ENCODE peak calls at places on chromosomes 3 and 15, in eight cellular contexts. One of them, this sample, is unnamed.

GRCh38 chr3:45748068-45748467 is 48.3 kb downstream of the SLC6A20 start:
- DNase-seq in left lung: no peak
- DNase-seq in RWPE1: no peak
- DNase-seq in mesendoderm: no peak
- DNase-seq in sciatic nerve: no peak
- DNase-seq in retina: no peak
- DNase-seq in heart left ventricle: no peak
- DNase-seq in OCI-LY7: no peak
- DNase-seq in this sample: peak

GRCh38 chr15:74378853-74379252 is 11.4 kb upstream of the CYP11A1 start:
- DNase-seq in sciatic nerve: no peak
- DNase-seq in left lung: no peak
- DNase-seq in heart left ventricle: no peak
- DNase-seq in RWPE1: no peak
- DNase-seq in OCI-LY7: no peak
- DNase-seq in mesendoderm: no peak
- DNase-seq in retina: no peak
- DNase-seq in this sample: peak

GRCh38 chr15:88256261-88257230 is at the start of gene NTRK3:
- DNase-seq in mesendoderm: peak
- DNase-seq in retina: peak
- DNase-seq in sciatic nerve: peak
- DNase-seq in heart left ventricle: no peak
- DNase-seq in RWPE1: no peak
- DNase-seq in left lung: no peak
- DNase-seq in OCI-LY7: peak
- DNase-seq in this sample: peak

GRCh38 chr3:11832964-11833621 is 13.6 kb downstream of the TAMM41 start:
- DNase-seq in RWPE1: no peak
- DNase-seq in left lung: no peak
- DNase-seq in mesendoderm: no peak
- DNase-seq in heart left ventricle: no peak
- DNase-seq in sciatic nerve: no peak
- DNase-seq in retina: no peak
- DNase-seq in OCI-LY7: no peak
- DNase-seq in this sample: no peak

GRCh38 chr3:187165144-187165543 is 25.8 kb upstream of the RPL39L start:
- DNase-seq in OCI-LY7: peak
- DNase-seq in heart left ventricle: no peak
- DNase-seq in sciatic nerve: no peak
- DNase-seq in retina: peak
- DNase-seq in left lung: no peak
- DNase-seq in RWPE1: peak
- DNase-seq in mesendoderm: peak
- DNase-seq in this sample: peak

GRCh38 chr3:177554900-177555759 is 357.8 kb upstream of the TBL1XR1 start:
- DNase-seq in left lung: peak
- DNase-seq in heart left ventricle: peak
- DNase-seq in RWPE1: peak
- DNase-seq in retina: no peak
- DNase-seq in OCI-LY7: no peak
- DNase-seq in sciatic nerve: no peak
- DNase-seq in mesendoderm: peak
- DNase-seq in this sample: no peak

GRCh38 chr3:98564282-98565005 is 29.0 kb downstream of the CPOX start:
- DNase-seq in RWPE1: no peak
- DNase-seq in left lung: no peak
- DNase-seq in mesendoderm: no peak
- DNase-seq in heart left ventricle: no peak
- DNase-seq in retina: no peak
- DNase-seq in OCI-LY7: peak
- DNase-seq in sciatic nerve: no peak
- DNase-seq in this sample: no peak

GRCh38 chr3:71309342-71309741 is 274.2 kb downstream of the FOXP1 start:
- DNase-seq in RWPE1: no peak
- DNase-seq in retina: no peak
- DNase-seq in sciatic nerve: no peak
- DNase-seq in OCI-LY7: no peak
- DNase-seq in heart left ventricle: no peak
- DNase-seq in left lung: no peak
- DNase-seq in mesendoderm: no peak
- DNase-seq in this sample: no peak

GRCh38 chr3:142318331-142318730 is 92.9 kb upstream of the GK5 start:
- DNase-seq in heart left ventricle: no peak
- DNase-seq in retina: no peak
- DNase-seq in left lung: no peak
- DNase-seq in sciatic nerve: no peak
- DNase-seq in OCI-LY7: no peak
- DNase-seq in RWPE1: no peak
- DNase-seq in mesendoderm: no peak
- DNase-seq in this sample: no peak

GRCh38 chr15:40344631-40345120 is 3.9 kb upstream of the CCDC9B start:
- DNase-seq in mesendoderm: peak
- DNase-seq in sciatic nerve: peak
- DNase-seq in OCI-LY7: peak
- DNase-seq in RWPE1: peak
- DNase-seq in retina: peak
- DNase-seq in heart left ventricle: no peak
- DNase-seq in left lung: peak
- DNase-seq in this sample: peak

GRCh38 chr3:64995857-64996564 is 308.2 kb upstream of the ADAMTS9 start:
- DNase-seq in retina: no peak
- DNase-seq in OCI-LY7: no peak
- DNase-seq in RWPE1: no peak
- DNase-seq in mesendoderm: no peak
- DNase-seq in heart left ventricle: no peak
- DNase-seq in left lung: no peak
- DNase-seq in sciatic nerve: no peak
- DNase-seq in this sample: peak

GRCh38 chr15:86157929-86158328 is 78.3 kb downstream of the AGBL1 start:
- DNase-seq in sciatic nerve: no peak
- DNase-seq in retina: no peak
- DNase-seq in heart left ventricle: no peak
- DNase-seq in left lung: no peak
- DNase-seq in mesendoderm: no peak
- DNase-seq in OCI-LY7: no peak
- DNase-seq in RWPE1: no peak
- DNase-seq in this sample: no peak

GRCh38 chr3:157290761-157291160 is 130.8 kb upstream of the CCNL1 start:
- DNase-seq in mesendoderm: no peak
- DNase-seq in heart left ventricle: no peak
- DNase-seq in RWPE1: no peak
- DNase-seq in retina: no peak
- DNase-seq in sciatic nerve: no peak
- DNase-seq in OCI-LY7: no peak
- DNase-seq in left lung: no peak
- DNase-seq in this sample: no peak

GRCh38 chr3:134897391-134898131 is 102.5 kb downstream of the EPHB1 start:
- DNase-seq in RWPE1: no peak
- DNase-seq in mesendoderm: no peak
- DNase-seq in OCI-LY7: peak
- DNase-seq in left lung: no peak
- DNase-seq in sciatic nerve: no peak
- DNase-seq in heart left ventricle: no peak
- DNase-seq in retina: no peak
- DNase-seq in this sample: no peak